ENCODE peak calls at places on chromosomes 16 and 17, in five cellular contexts. W is amniotic epithelial cell, T is AG10803, G is T follicular helper cell, R is dorsolateral prefrontal cortex. S is an unnamed sample.

GRCh38 chr17:37608369-37609169 is 649 bp downstream of the SYNRG start:
- DNase-seq in W (peak; percentile 25), T (peak; percentile 31), G (no peak), R (peak; percentile 28), S (peak; percentile 35)

GRCh38 chr17:76820039-76820438 is 48.2 kb upstream of the MGAT5B start:
- DNase-seq in W (no peak), T (no peak), G (no peak), R (no peak), S (no peak)

GRCh38 chr17:5122586-5123342 is 6.9 kb downstream of the USP6 start:
- DNase-seq in W (no peak), T (no peak), G (no peak), R (no peak), S (peak; percentile 28)

GRCh38 chr17:67578058-67578457 is 139.7 kb upstream of the NOL11 start:
- DNase-seq in W (no peak), T (no peak), G (no peak), R (no peak), S (no peak)

GRCh38 chr16:73046484-73047214 is 1.3 kb downstream of the ZFHX3 start:
- DNase-seq in W (no peak), T (no peak), G (no peak), R (no peak), S (no peak)

GRCh38 chr16:85659805-85660511 is 28.8 kb downstream of the GINS2 start:
- DNase-seq in W (no peak), T (peak; percentile 40), G (peak; percentile 38), R (no peak), S (peak; percentile 78)

GRCh38 chr17:50211249-50212120 is 10.1 kb upstream of the COL1A1 start:
- DNase-seq in W (peak; percentile 56), T (peak; percentile 78), G (no peak), R (no peak), S (no peak)

GRCh38 chr16:71894229-71894920 is 956 bp upstream of the IST1 start:
- DNase-seq in W (peak; percentile 64), T (peak; percentile 56), G (peak; percentile 23), R (peak; percentile 47), S (peak; percentile 73)

GRCh38 chr16:11679250-11679649 is 11.0 kb downstream of the SNN start:
- DNase-seq in W (no peak), T (no peak), G (no peak), R (no peak), S (peak; percentile 64)

GRCh38 chr16:10641555-10641952 is 53.2 kb downstream of the TEKT5 start:
- DNase-seq in W (no peak), T (no peak), G (no peak), R (no peak), S (no peak)

GRCh38 chr16:84088695-84089395 is 27.9 kb downstream of the MBTPS1 start:
- DNase-seq in W (no peak), T (peak; percentile 3), G (peak; percentile 19), R (no peak), S (no peak)

GRCh38 chr17:71870546-71870862 is 250.3 kb upstream of the SOX9 start:
- DNase-seq in W (no peak), T (no peak), G (no peak), R (no peak), S (no peak)

GRCh38 chr17:66533572-66533971 is 231.2 kb downstream of the PRKCA start:
- DNase-seq in W (peak; percentile 76), T (no peak), G (no peak), R (no peak), S (peak; percentile 69)

GRCh38 chr17:44235583-44235936 is 16.1 kb upstream of the UBTF start:
- DNase-seq in W (peak; percentile 80), T (no peak), G (no peak), R (no peak), S (no peak)

GRCh38 chr17:76586741-76587487 is 1.3 kb upstream of the ST6GALNAC2 start:
- DNase-seq in W (no peak), T (no peak), G (no peak), R (no peak), S (no peak)

GRCh38 chr16:82134884-82135283 is 35.1 kb downstream of the MPHOSPH6 start:
- DNase-seq in W (peak; percentile 54), T (no peak), G (no peak), R (no peak), S (no peak)

GRCh38 chr17:16465861-16466338 is 26.1 kb downstream of the LRRC75A start:
- DNase-seq in W (no peak), T (no peak), G (no peak), R (no peak), S (no peak)

GRCh38 chr16:13559624-13560023 is 360.3 kb upstream of the ERCC4 start:
- DNase-seq in W (no peak), T (no peak), G (no peak), R (no peak), S (no peak)

GRCh38 chr16:25126820-25127232 is 15.3 kb downstream of the LCMT1 start:
- DNase-seq in W (peak; percentile 94), T (peak; percentile 77), G (no peak), R (peak; percentile 45), S (no peak)

GRCh38 chr16:68717684-68718083 is 19.4 kb upstream of the CDH1 start:
- DNase-seq in W (no peak), T (no peak), G (no peak), R (no peak), S (no peak)

GRCh38 chr16:4372315-4372577 is 598 bp downstream of the VASN start:
- DNase-seq in W (no peak), T (no peak), G (no peak), R (no peak), S (no peak)

GRCh38 chr16:71746442-71747046 is 22.0 kb upstream of the PHLPP2 start:
- DNase-seq in W (peak; percentile 53), T (peak; percentile 50), G (peak; percentile 4), R (no peak), S (peak; percentile 64)

GRCh38 chr17:82887255-82888164 is 47.7 kb upstream of the ZNF750 start:
- DNase-seq in W (peak; percentile 50), T (no peak), G (no peak), R (no peak), S (no peak)

GRCh38 chr17:49985310-49985990 is 9.6 kb downstream of the DLX3 start:
- DNase-seq in W (no peak), T (no peak), G (no peak), R (no peak), S (no peak)

GRCh38 chr16:8611886-8612595 is 9.5 kb upstream of the METTL22 start:
- DNase-seq in W (peak; percentile 55), T (no peak), G (no peak), R (no peak), S (no peak)

GRCh38 chr17:78771758-78772382 is 10.2 kb downstream of the CYTH1 start:
- DNase-seq in W (no peak), T (no peak), G (no peak), R (no peak), S (no peak)